ENCODE peak calls at places on chromosome 6, in nine cellular contexts. One of them, this sample, is unnamed.

GRCh38 chr6:108133594-108134179 is 32.1 kb upstream of the NR2E1 start:
- DNase-seq in breast epithelium: peak
- DNase-seq in upper lobe of right lung: peak
- DNase-seq in esophagus squamous epithelium: no peak
- DNase-seq in suprapubic skin: no peak
- DNase-seq in adrenal gland: peak
- DNase-seq in uterus: peak
- DNase-seq in SK-N-SH: peak
- DNase-seq in astrocyte of the spinal cord: peak
- DNase-seq in this sample: peak

GRCh38 chr6:153130515-153131036 is 506 bp downstream of the RGS17 start:
- DNase-seq in breast epithelium: no peak
- DNase-seq in upper lobe of right lung: peak
- DNase-seq in esophagus squamous epithelium: no peak
- DNase-seq in suprapubic skin: no peak
- DNase-seq in adrenal gland: no peak
- DNase-seq in uterus: no peak
- DNase-seq in SK-N-SH: peak
- DNase-seq in astrocyte of the spinal cord: no peak
- DNase-seq in this sample: no peak

GRCh38 chr6:150090328-150090727 is 21.4 kb upstream of the ULBP3 start:
- DNase-seq in breast epithelium: no peak
- DNase-seq in upper lobe of right lung: no peak
- DNase-seq in esophagus squamous epithelium: no peak
- DNase-seq in suprapubic skin: no peak
- DNase-seq in adrenal gland: no peak
- DNase-seq in uterus: no peak
- DNase-seq in SK-N-SH: no peak
- DNase-seq in astrocyte of the spinal cord: no peak
- DNase-seq in this sample: no peak

GRCh38 chr6:617485-618100 is 39.3 kb downstream of the HUS1B start:
- DNase-seq in breast epithelium: peak
- DNase-seq in upper lobe of right lung: no peak
- DNase-seq in esophagus squamous epithelium: no peak
- DNase-seq in suprapubic skin: no peak
- DNase-seq in adrenal gland: no peak
- DNase-seq in uterus: no peak
- DNase-seq in SK-N-SH: peak
- DNase-seq in astrocyte of the spinal cord: no peak
- DNase-seq in this sample: no peak

GRCh38 chr6:17423018-17423417 is 29.6 kb downstream of the CAP2 start:
- DNase-seq in breast epithelium: no peak
- DNase-seq in upper lobe of right lung: no peak
- DNase-seq in esophagus squamous epithelium: no peak
- DNase-seq in suprapubic skin: no peak
- DNase-seq in adrenal gland: no peak
- DNase-seq in uterus: no peak
- DNase-seq in SK-N-SH: no peak
- DNase-seq in astrocyte of the spinal cord: peak
- DNase-seq in this sample: peak

GRCh38 chr6:52663120-52663934 is 7.6 kb upstream of the TMEM14A start:
- DNase-seq in breast epithelium: peak
- DNase-seq in upper lobe of right lung: no peak
- DNase-seq in esophagus squamous epithelium: no peak
- DNase-seq in suprapubic skin: no peak
- DNase-seq in adrenal gland: peak
- DNase-seq in uterus: peak
- DNase-seq in SK-N-SH: peak
- DNase-seq in astrocyte of the spinal cord: peak
- DNase-seq in this sample: peak

GRCh38 chr6:98014791-98015201 is 731.8 kb upstream of the MMS22L start:
- DNase-seq in breast epithelium: no peak
- DNase-seq in upper lobe of right lung: no peak
- DNase-seq in esophagus squamous epithelium: no peak
- DNase-seq in suprapubic skin: no peak
- DNase-seq in adrenal gland: no peak
- DNase-seq in uterus: no peak
- DNase-seq in SK-N-SH: peak
- DNase-seq in astrocyte of the spinal cord: no peak
- DNase-seq in this sample: no peak

GRCh38 chr6:144087789-144088426 is 7.5 kb downstream of the SF3B5 start:
- DNase-seq in breast epithelium: no peak
- DNase-seq in upper lobe of right lung: no peak
- DNase-seq in esophagus squamous epithelium: no peak
- DNase-seq in suprapubic skin: no peak
- DNase-seq in adrenal gland: no peak
- DNase-seq in uterus: no peak
- DNase-seq in SK-N-SH: no peak
- DNase-seq in astrocyte of the spinal cord: no peak
- DNase-seq in this sample: no peak

GRCh38 chr6:31639449-31639861 is 13.0 kb downstream of the BAG6 start:
- DNase-seq in breast epithelium: no peak
- DNase-seq in upper lobe of right lung: no peak
- DNase-seq in esophagus squamous epithelium: no peak
- DNase-seq in suprapubic skin: no peak
- DNase-seq in adrenal gland: no peak
- DNase-seq in uterus: no peak
- DNase-seq in SK-N-SH: no peak
- DNase-seq in astrocyte of the spinal cord: peak
- DNase-seq in this sample: no peak

GRCh38 chr6:170176621-170177382 is 114.1 kb downstream of the DLL1 start:
- DNase-seq in breast epithelium: no peak
- DNase-seq in upper lobe of right lung: no peak
- DNase-seq in esophagus squamous epithelium: no peak
- DNase-seq in suprapubic skin: peak
- DNase-seq in adrenal gland: no peak
- DNase-seq in uterus: peak
- DNase-seq in SK-N-SH: peak
- DNase-seq in astrocyte of the spinal cord: no peak
- DNase-seq in this sample: no peak

GRCh38 chr6:19477563-19477962 is 359.6 kb upstream of the ID4 start:
- DNase-seq in breast epithelium: no peak
- DNase-seq in upper lobe of right lung: no peak
- DNase-seq in esophagus squamous epithelium: no peak
- DNase-seq in suprapubic skin: no peak
- DNase-seq in adrenal gland: no peak
- DNase-seq in uterus: no peak
- DNase-seq in SK-N-SH: no peak
- DNase-seq in astrocyte of the spinal cord: no peak
- DNase-seq in this sample: no peak

GRCh38 chr6:86937219-86938079 is at the start of gene HTR1E:
- DNase-seq in breast epithelium: peak
- DNase-seq in upper lobe of right lung: peak
- DNase-seq in esophagus squamous epithelium: no peak
- DNase-seq in suprapubic skin: no peak
- DNase-seq in adrenal gland: peak
- DNase-seq in uterus: peak
- DNase-seq in SK-N-SH: peak
- DNase-seq in astrocyte of the spinal cord: peak
- DNase-seq in this sample: peak

GRCh38 chr6:138004423-138005287 is 102.6 kb downstream of the PERP start:
- DNase-seq in breast epithelium: no peak
- DNase-seq in upper lobe of right lung: no peak
- DNase-seq in esophagus squamous epithelium: no peak
- DNase-seq in suprapubic skin: no peak
- DNase-seq in adrenal gland: no peak
- DNase-seq in uterus: no peak
- DNase-seq in SK-N-SH: no peak
- DNase-seq in astrocyte of the spinal cord: peak
- DNase-seq in this sample: peak

DNA sequence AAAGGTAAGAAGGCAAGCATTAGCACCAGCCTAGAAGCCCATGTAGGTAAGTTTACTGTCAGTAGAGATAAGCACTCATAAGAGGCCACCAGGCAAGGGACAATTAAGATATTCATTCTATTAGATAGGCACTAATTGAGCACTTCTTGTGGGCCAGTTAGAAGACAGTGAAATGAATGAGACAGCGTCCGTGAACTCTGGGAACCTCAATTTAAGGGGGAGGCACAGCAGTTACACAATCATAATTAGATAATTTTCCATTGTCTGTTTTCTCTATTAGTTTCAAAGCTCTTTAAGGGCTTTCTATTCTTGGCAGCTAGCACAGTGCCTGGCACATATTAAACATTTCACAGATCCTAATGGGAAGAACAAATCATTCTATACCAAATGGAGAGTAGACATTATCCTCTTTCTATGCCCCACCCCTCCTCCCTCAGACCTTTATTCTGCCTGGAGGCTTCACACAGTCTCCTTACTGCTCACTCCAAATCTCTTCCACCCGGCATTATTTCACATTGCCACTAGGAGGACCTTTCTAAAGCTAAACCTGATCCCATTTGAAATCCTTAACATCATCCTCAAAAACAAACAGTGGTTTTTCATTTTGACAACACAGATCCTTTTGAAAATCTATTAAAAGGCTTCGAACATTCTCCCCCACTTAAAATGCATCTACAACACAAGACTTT is 529.6 kb downstream of the ADGRB3 start:
- DNase-seq in breast epithelium: no peak
- DNase-seq in upper lobe of right lung: no peak
- DNase-seq in esophagus squamous epithelium: no peak
- DNase-seq in suprapubic skin: no peak
- DNase-seq in adrenal gland: no peak
- DNase-seq in uterus: no peak
- DNase-seq in SK-N-SH: peak
- DNase-seq in astrocyte of the spinal cord: no peak
- DNase-seq in this sample: peak
- TF ChIP-seq CTCF in breast epithelium: no peak
- TF ChIP-seq CTCF in upper lobe of right lung: no peak
- TF ChIP-seq CTCF in esophagus squamous epithelium: no peak
- TF ChIP-seq CTCF in suprapubic skin: no peak
- TF ChIP-seq CTCF in adrenal gland: peak
- TF ChIP-seq CTCF in uterus: no peak
- TF ChIP-seq CTCF in SK-N-SH: peak
- TF ChIP-seq CTCF in astrocyte of the spinal cord: no peak
- TF ChIP-seq CTCF in this sample: peak

DNA sequence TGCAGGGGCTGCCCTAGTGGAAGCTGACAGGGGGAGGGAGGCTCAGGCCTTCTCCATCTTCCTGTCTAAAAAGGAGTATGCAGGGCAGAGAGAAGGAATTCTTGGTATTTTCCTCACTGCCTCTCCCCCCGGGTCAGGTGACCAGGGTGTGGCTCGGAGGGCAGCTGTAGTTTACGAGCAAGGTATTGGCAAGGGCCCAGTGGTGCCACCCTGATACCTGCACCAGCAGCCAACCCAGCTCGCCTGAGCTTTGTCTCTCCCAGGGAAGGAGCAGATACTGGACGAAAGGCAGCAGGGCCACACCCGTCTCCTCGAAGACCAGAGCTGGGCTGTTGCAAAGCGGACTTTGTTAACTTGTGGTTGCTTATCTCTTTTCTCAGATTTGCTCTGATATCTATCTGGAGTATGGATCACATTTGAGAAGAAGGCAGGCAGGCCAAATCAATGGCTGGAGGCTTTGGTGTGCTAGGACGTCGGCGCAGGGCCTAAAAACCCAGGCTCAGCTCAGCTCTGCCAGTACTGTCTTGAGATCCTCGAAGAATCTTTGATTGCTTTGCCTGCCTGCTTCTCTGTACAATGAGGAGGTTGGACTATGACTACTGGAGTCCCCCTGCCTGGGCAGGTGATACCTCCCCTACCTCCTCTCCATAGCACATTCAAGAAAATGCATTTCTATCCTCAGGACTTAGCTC is 25.3 kb downstream of the KCNK5 start:
- DNase-seq in breast epithelium: no peak
- DNase-seq in upper lobe of right lung: peak
- DNase-seq in esophagus squamous epithelium: no peak
- DNase-seq in suprapubic skin: no peak
- DNase-seq in adrenal gland: no peak
- DNase-seq in uterus: no peak
- DNase-seq in SK-N-SH: no peak
- DNase-seq in astrocyte of the spinal cord: no peak
- DNase-seq in this sample: no peak
- H3K4me3 ChIP-seq in breast epithelium: no peak
- H3K4me3 ChIP-seq in upper lobe of right lung: no peak
- H3K4me3 ChIP-seq in esophagus squamous epithelium: no peak
- H3K4me3 ChIP-seq in suprapubic skin: no peak
- H3K4me3 ChIP-seq in adrenal gland: no peak
- H3K4me3 ChIP-seq in uterus: no peak
- H3K4me3 ChIP-seq in SK-N-SH: no peak
- H3K4me3 ChIP-seq in astrocyte of the spinal cord: no peak
- H3K4me3 ChIP-seq in this sample: no peak

DNA sequence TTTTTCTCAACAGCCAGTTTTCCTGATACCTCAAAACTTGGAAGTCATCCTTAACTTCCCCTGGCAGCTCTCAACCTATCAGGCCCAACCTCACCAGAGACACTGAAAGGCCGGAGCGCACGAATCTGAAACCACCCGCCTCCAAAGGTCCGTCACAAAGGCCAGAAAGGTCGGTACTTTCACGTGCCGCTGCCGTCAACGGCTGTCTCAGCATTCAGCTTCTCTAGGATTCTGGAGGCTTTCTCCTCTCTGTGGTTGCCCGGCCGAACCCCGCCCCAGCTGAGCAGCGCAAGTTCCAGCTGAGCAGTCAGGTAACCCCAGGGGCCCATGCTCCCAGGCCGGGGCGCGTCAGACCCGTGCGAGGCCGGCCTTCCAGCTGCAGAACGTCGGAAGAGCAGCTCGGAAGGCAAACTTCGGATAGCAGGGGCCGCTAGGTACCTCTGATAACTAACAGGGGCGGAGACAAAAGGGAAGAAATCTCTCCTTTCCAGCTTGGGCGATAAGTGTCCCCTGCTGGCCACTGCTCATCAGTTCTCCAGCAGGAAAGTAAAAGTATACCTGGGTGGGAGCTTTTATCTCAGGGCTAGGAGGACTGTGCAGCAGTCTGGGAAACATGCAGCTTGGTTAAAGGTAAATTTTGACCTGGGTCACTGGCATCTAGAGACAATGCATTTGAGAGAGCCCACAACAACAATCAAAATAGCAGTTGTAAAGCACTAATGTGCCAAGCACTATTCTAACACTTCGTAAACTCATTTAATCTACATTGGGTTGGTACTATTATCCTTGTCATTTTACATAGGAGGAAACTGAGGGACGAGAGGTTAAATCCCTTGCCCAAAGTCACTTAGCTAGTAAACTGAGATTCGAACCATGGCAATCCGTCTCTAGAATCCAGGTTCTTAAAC is 16.1 kb downstream of the ZSCAN12 start:
- DNase-seq in breast epithelium: peak
- DNase-seq in upper lobe of right lung: peak
- DNase-seq in esophagus squamous epithelium: peak
- DNase-seq in suprapubic skin: peak
- DNase-seq in adrenal gland: peak
- DNase-seq in uterus: peak
- DNase-seq in SK-N-SH: peak
- DNase-seq in astrocyte of the spinal cord: peak
- DNase-seq in this sample: peak
- TF ChIP-seq CTCF in breast epithelium: no peak
- TF ChIP-seq CTCF in upper lobe of right lung: peak
- TF ChIP-seq CTCF in esophagus squamous epithelium: peak
- TF ChIP-seq CTCF in suprapubic skin: no peak
- TF ChIP-seq CTCF in adrenal gland: peak
- TF ChIP-seq CTCF in uterus: peak
- TF ChIP-seq CTCF in SK-N-SH: peak
- TF ChIP-seq CTCF in astrocyte of the spinal cord: peak
- TF ChIP-seq CTCF in this sample: peak

DNA sequence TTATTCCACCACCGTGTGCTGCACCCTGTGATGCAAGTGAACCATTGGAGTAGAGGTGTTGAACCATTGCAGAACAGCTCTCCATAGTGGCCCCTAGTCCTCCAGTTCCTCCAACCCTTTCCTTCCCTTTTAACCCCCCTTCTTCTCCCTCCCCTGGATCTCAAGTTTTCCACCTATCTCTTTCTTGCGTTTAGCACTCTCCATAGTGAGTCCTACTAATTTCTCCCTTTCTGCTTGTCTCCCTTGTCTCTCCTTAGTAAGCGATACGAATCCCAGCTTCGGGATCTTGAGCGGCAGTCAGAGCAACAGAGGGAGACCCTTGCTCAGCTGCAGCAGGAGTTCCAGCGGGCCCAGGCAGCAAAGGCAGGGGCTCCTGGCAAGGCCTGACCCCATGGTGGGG is 1.1 kb downstream of the PFDN6 start:
- DNase-seq in breast epithelium: no peak
- DNase-seq in upper lobe of right lung: no peak
- DNase-seq in esophagus squamous epithelium: no peak
- DNase-seq in suprapubic skin: no peak
- DNase-seq in adrenal gland: no peak
- DNase-seq in uterus: no peak
- DNase-seq in SK-N-SH: no peak
- DNase-seq in astrocyte of the spinal cord: no peak
- DNase-seq in this sample: no peak
- H3K4me3 ChIP-seq in breast epithelium: peak
- H3K4me3 ChIP-seq in upper lobe of right lung: peak
- H3K4me3 ChIP-seq in esophagus squamous epithelium: peak
- H3K4me3 ChIP-seq in suprapubic skin: peak
- H3K4me3 ChIP-seq in adrenal gland: no peak
- H3K4me3 ChIP-seq in uterus: no peak
- H3K4me3 ChIP-seq in SK-N-SH: peak
- H3K4me3 ChIP-seq in astrocyte of the spinal cord: peak
- H3K4me3 ChIP-seq in this sample: peak

This sample was measured in fibroblast of the aortic adventitia.